ENCODE peak calls at places on chromosomes 5 and 9, in five cellular contexts. Q, T, M, L and S are unnamed samples.

GRCh38 chr5:96243203-96243602 is 189.8 kb downstream of the PCSK1 start:
- DNase-seq in Q (no peak), M (no peak), L (no peak), T (no peak), S (no peak)

GRCh38 chr5:131899686-131900085 is 45.8 kb downstream of the MEIKIN start:
- DNase-seq in L (no peak), T (no peak), M (no peak), Q (no peak), S (no peak)

GRCh38 chr9:129887210-129888084 is 52.2 kb downstream of the USP20 start:
- DNase-seq in M (peak), Q (peak), T (no peak), L (no peak), S (peak)

GRCh38 chr5:81213070-81213469 is 20.1 kb upstream of the CKMT2 start:
- DNase-seq in M (no peak), Q (no peak), T (no peak), L (no peak), S (no peak)

GRCh38 chr9:78296208-78296892 is 575 bp upstream of the PSAT1 start:
- DNase-seq in M (peak), L (peak), T (peak), Q (no peak), S (peak)

GRCh38 chr5:178673801-178674200 is 47.0 kb upstream of the CLK4 start:
- DNase-seq in T (no peak), Q (no peak), M (no peak), L (no peak), S (no peak)

GRCh38 chr9:134055981-134056461 is 11.8 kb downstream of the BRD3 start:
- DNase-seq in Q (no peak), L (peak), T (no peak), M (peak), S (no peak)

GRCh38 chr5:3391210-3391609 is 204.4 kb upstream of the IRX1 start:
- DNase-seq in Q (no peak), M (no peak), T (no peak), L (no peak), S (no peak)

GRCh38 chr9:121860744-121861143 is 209.3 kb downstream of the DAB2IP start:
- DNase-seq in Q (no peak), T (no peak), M (no peak), L (no peak), S (no peak)

GRCh38 chr5:60463179-60463868 is 236.6 kb downstream of the DEPDC1B start:
- DNase-seq in M (no peak), Q (no peak), T (no peak), L (peak), S (no peak)

GRCh38 chr9:89797970-89798369 is 193.2 kb downstream of the GADD45G start:
- DNase-seq in Q (no peak), L (no peak), M (no peak), T (no peak), S (no peak)

GRCh38 chr9:3514786-3515185 is 11.0 kb downstream of the RFX3 start:
- DNase-seq in M (no peak), T (no peak), L (no peak), Q (no peak), S (no peak)

GRCh38 chr9:99368341-99369326 is 146.6 kb downstream of the SEC61B start:
- DNase-seq in M (no peak), L (no peak), T (no peak), Q (no peak), S (peak)

GRCh38 chr9:134642385-134643181 is 980 bp downstream of the COL5A1 start:
- DNase-seq in L (peak), T (no peak), M (no peak), Q (no peak), S (no peak)

GRCh38 chr5:33807771-33808170 is 84.0 kb downstream of the ADAMTS12 start:
- DNase-seq in Q (no peak), T (no peak), M (no peak), L (no peak), S (no peak)

GRCh38 chr9:131840220-131840619 is 100.3 kb upstream of the RAPGEF1 start:
- DNase-seq in T (no peak), Q (no peak), L (no peak), M (no peak), S (no peak)

GRCh38 chr9:9091387-9091786 is 1291.8 kb upstream of the DMAC1 start:
- DNase-seq in M (no peak), L (no peak), T (no peak), Q (no peak), S (no peak)

GRCh38 chr9:36147441-36148175 is 11.1 kb downstream of the GLIPR2 start:
- DNase-seq in M (peak), L (no peak), T (no peak), Q (no peak), S (no peak)

GRCh38 chr9:95970356-95970755 is 94.9 kb downstream of the ERCC6L2 start:
- DNase-seq in L (no peak), T (no peak), Q (no peak), M (no peak), S (no peak)

GRCh38 chr9:2602704-2603116 is 18.9 kb upstream of the VLDLR start:
- DNase-seq in L (peak), Q (no peak), M (no peak), T (no peak), S (no peak)

GRCh38 chr5:90480699-90481098 is 6.0 kb downstream of the POLR3G start:
- DNase-seq in Q (no peak), T (no peak), M (no peak), L (no peak), S (no peak)

GRCh38 chr9:20189871-20190270 is 401.0 kb upstream of the SLC24A2 start:
- DNase-seq in T (no peak), M (no peak), L (no peak), Q (no peak), S (no peak)

GRCh38 chr5:73153513-73153912 is 19.5 kb upstream of the TMEM174 start:
- DNase-seq in Q (no peak), T (no peak), L (no peak), M (no peak), S (no peak)

GRCh38 chr5:99034336-99034735 is 105.5 kb upstream of the CHD1 start:
- DNase-seq in T (no peak), L (no peak), M (no peak), Q (no peak), S (no peak)

GRCh38 chr5:138033275-138033808 is 463 bp upstream of the FAM13B start:
- DNase-seq in M (no peak), L (no peak), T (peak), Q (no peak), S (no peak)

GRCh38 chr5:17169507-17169906 is 47.9 kb upstream of the BASP1 start:
- DNase-seq in T (no peak), M (no peak), L (no peak), Q (no peak), S (no peak)